ENCODE peak calls at places on chromosome 1, in ten cellular contexts. H is endodermal cell, K is Peyer's patch, I is B cell, S is keratinocyte, Z is OCI-LY7, F is right lobe of liver, L is adrenal gland, N is fibroblast of lung, P is epithelial cell of esophagus. T is an unnamed sample.
A peak's percentile ranks its signal among the peaks of the same experiment; 100 is the strongest.

GRCh38 chr1:163165119-163165518 is 37.6 kb downstream of the RGS5 start:
- DNase-seq in H (no peak), K (no peak), I (no peak), S (no peak), Z (no peak), F (no peak), L (no peak), N (no peak), P (no peak), T (no peak)

GRCh38 chr1:115648717-115649691 is 7.2 kb downstream of the VANGL1 start:
- DNase-seq in H (peak; percentile 80), K (no peak), I (no peak), S (no peak), Z (no peak), F (no peak), L (no peak), N (no peak), P (peak; percentile 65), T (no peak)

GRCh38 chr1:31745071-31745897 is 18.9 kb downstream of the ADGRB2 start:
- DNase-seq in H (peak; percentile 94), K (peak; percentile 87), I (no peak), S (no peak), Z (peak; percentile 82), F (peak; percentile 62), L (peak; percentile 66), N (peak; percentile 58), P (peak; percentile 70), T (peak; percentile 50)

GRCh38 chr1:234926574-234927311 is 201.9 kb downstream of the TOMM20 start:
- DNase-seq in H (no peak), K (peak; percentile 60), I (peak; percentile 47), S (no peak), Z (peak; percentile 64), F (peak; percentile 47), L (no peak), N (no peak), P (peak; percentile 6), T (no peak)

GRCh38 chr1:53580739-53581475 is 121.7 kb downstream of the DMRTB1 start:
- DNase-seq in H (no peak), K (peak; percentile 2), I (no peak), S (no peak), Z (no peak), F (no peak), L (no peak), N (no peak), P (no peak), T (no peak)

GRCh38 chr1:92784051-92784638 is 763 bp downstream of the EVI5 start:
- DNase-seq in H (peak; percentile 68), K (peak; percentile 54), I (peak; percentile 44), S (no peak), Z (peak; percentile 53), F (no peak), L (peak; percentile 56), N (peak; percentile 45), P (peak; percentile 78), T (no peak)

GRCh38 chr1:234114648-234115307 is 210.3 kb downstream of the SLC35F3 start:
- DNase-seq in H (peak; percentile 60), K (no peak), I (no peak), S (no peak), Z (peak; percentile 55), F (no peak), L (peak; percentile 42), N (peak; percentile 69), P (peak; percentile 73), T (no peak)

GRCh38 chr1:106072909-106073600 is 983.4 kb upstream of the PRMT6 start:
- DNase-seq in H (no peak), K (no peak), I (no peak), S (no peak), Z (no peak), F (no peak), L (no peak), N (no peak), P (no peak), T (no peak)

GRCh38 chr1:205913451-205914204 is 29.6 kb downstream of the SLC26A9 start:
- DNase-seq in H (peak; percentile 81), K (no peak), I (no peak), S (no peak), Z (no peak), F (peak; percentile 56), L (no peak), N (peak; percentile 11), P (peak; percentile 17), T (peak; percentile 69)

GRCh38 chr1:205907794-205908193 is 35.5 kb downstream of the SLC26A9 start:
- DNase-seq in H (peak; percentile 80), K (no peak), I (no peak), S (no peak), Z (peak; percentile 10), F (no peak), L (no peak), N (peak; percentile 34), P (peak; percentile 50), T (no peak)
- TF ChIP-seq CTCF in H (peak; percentile 91), K (no peak), I (no peak), S (peak; percentile 73), Z (peak; percentile 70), F (peak; percentile 73), L (peak; percentile 39), N (peak; percentile 43), P (peak; percentile 72), T (peak; percentile 46)

DNA sequence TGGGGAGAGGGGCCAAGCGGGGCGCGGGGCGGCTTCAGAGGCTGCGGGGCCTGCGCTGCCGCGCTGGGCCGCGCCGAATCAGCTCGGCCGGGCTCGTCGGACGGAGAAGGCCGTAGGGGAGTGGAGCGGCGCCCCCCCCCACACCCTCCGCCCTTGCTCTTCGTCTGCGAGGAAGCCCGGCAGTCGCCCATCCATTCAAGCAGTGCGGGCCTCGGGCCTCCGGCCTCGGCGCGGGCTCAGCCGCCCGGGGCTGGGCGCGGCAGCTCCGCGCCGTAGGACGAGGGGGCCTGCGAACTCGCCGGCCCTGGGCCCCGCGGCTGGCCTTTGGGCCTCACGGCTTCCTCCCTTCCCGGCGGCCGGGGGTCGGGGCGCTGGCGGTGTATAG is 564 bp downstream of the CTPS1 start:
- DNase-seq in H (no peak), K (no peak), I (no peak), S (no peak), Z (peak; percentile 46), F (no peak), L (no peak), N (no peak), P (no peak), T (no peak)
- TF ChIP-seq CTCF in H (no peak), K (no peak), I (no peak), S (no peak), Z (no peak), F (no peak), L (no peak), N (no peak), P (no peak), T (no peak)

GRCh38 chr1:244448279-244449036 is 3.3 kb downstream of the ADSS2 start:
- DNase-seq in H (no peak), K (no peak), I (no peak), S (no peak), Z (no peak), F (no peak), L (no peak), N (peak; percentile 74), P (no peak), T (no peak)

GRCh38 chr1:244449936-244450508 is 1.7 kb downstream of the ADSS2 start:
- DNase-seq in H (no peak), K (no peak), I (no peak), S (no peak), Z (no peak), F (no peak), L (no peak), N (no peak), P (no peak), T (no peak)

GRCh38 chr1:244445320-244446181 is 6.2 kb downstream of the ADSS2 start:
- DNase-seq in H (no peak), K (no peak), I (no peak), S (no peak), Z (no peak), F (no peak), L (no peak), N (no peak), P (no peak), T (no peak)

GRCh38 chr1:244447024-244447423 is 4.7 kb downstream of the ADSS2 start:
- DNase-seq in H (no peak), K (no peak), I (no peak), S (no peak), Z (no peak), F (no peak), L (no peak), N (no peak), P (no peak), T (no peak)

DNA sequence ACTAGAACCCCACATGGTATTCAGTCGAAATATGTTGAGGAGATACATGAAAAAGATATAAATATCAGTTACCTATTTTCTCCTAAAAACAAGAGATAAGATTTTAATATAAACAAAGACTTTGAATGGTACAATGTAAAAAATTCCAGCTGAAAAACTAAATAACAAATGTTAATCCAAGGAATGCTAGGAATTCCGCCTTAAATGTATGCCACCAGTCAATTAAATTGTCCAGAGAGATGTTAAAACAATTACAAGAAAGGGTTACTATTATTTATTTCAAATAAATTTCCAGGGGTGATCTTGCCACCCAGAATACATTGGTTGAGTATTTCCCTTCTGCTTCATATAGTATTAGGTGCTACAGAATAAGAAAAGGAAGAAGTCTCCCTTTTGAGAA is 4.2 kb downstream of the ADSS2 start:
- DNase-seq in H (no peak), K (no peak), I (no peak), S (no peak), Z (no peak), F (no peak), L (no peak), N (no peak), P (no peak), T (no peak)
- TF ChIP-seq CTCF in H (no peak), K (no peak), I (no peak), S (no peak), Z (no peak), F (no peak), L (no peak), N (no peak), P (no peak), T (no peak)

GRCh38 chr1:156680056-156680455 is 2.8 kb upstream of the NES start:
- DNase-seq in H (no peak), K (no peak), I (no peak), S (no peak), Z (no peak), F (no peak), L (no peak), N (no peak), P (no peak), T (no peak)

GRCh38 chr1:156681196-156681595 is 4.0 kb upstream of the NES start:
- DNase-seq in H (no peak), K (no peak), I (no peak), S (no peak), Z (no peak), F (no peak), L (no peak), N (no peak), P (no peak), T (no peak)

GRCh38 chr1:156684227-156684782 is 7.1 kb upstream of the NES start:
- DNase-seq in H (no peak), K (no peak), I (no peak), S (peak; percentile 62), Z (no peak), F (no peak), L (no peak), N (no peak), P (peak; percentile 96), T (no peak)

GRCh38 chr1:156677616-156678596 is 699 bp upstream of the NES start:
- DNase-seq in H (peak; percentile 87), K (peak; percentile 75), I (no peak), S (no peak), Z (peak; percentile 56), F (no peak), L (peak; percentile 50), N (peak; percentile 92), P (peak; percentile 68), T (peak; percentile 87)

DNA sequence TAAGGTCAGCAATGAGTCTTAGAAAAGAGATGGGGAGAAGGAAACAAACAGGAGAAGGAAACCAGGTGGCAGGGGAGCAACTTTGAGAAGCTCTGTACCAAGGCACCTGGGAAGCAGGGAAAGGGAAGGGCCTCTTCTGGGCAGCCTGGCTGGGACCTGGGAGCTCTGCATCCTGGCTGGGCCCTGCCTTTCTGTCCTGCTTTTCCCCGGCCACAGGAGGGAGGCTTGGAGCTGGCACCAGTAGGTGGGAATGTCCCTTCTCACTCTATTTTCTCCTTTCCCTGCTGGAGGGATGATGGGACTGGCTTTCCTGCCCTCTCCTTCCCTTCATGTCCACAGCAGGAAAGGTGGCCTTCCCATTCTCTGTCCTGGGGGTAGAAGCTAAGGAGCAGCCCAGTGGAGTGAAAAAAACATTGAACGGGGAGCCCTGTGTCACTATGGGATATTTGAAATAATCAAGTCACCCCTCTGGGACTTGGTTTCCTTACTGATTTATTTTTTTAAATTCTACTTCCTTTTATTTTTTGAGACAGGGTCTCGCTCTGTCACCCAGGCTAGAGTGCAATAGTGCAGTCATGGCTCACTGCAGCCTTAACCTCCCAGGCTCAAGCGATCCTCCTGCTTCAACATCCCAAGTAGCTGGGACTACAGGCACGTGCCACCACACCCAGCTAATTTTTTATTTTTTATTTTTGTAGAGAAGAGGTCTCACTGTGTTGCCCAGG is 5.1 kb upstream of the NES start:
- DNase-seq in H (peak; percentile 86), K (no peak), I (no peak), S (no peak), Z (no peak), F (no peak), L (no peak), N (no peak), P (no peak), T (no peak)
- TF ChIP-seq CTCF in H (peak; percentile 70), K (no peak), I (no peak), S (no peak), Z (no peak), F (no peak), L (no peak), N (no peak), P (peak; percentile 4), T (no peak)